ENCODE peak calls at places on chromosomes 16 and 17, in four cellular contexts. M is activated naive CD4-positive, alpha-beta T cell; B is Peyer's patch; V is GM03348. X is an unnamed sample.

GRCh38 chr16:73050115-73051099 is 2.5 kb upstream of the ZFHX3 start:
- DNase-seq in M (no peak), B (no peak), V (no peak), X (no peak)

GRCh38 chr16:85206472-85207356 is 94.4 kb upstream of the CIBAR2 start:
- DNase-seq in M (no peak), B (peak; percentile 59), V (no peak), X (peak; percentile 64)

GRCh38 chr17:82734987-82735866 is at the start of gene FN3K:
- DNase-seq in M (no peak), B (peak; percentile 80), V (peak; percentile 89), X (peak; percentile 74)

GRCh38 chr16:683396-684066 is 603 bp downstream of the JMJD8 start:
- DNase-seq in M (no peak), B (no peak), V (no peak), X (no peak)

GRCh38 chr17:12789075-12789975 is at the start of gene ARHGAP44:
- DNase-seq in M (no peak), B (peak; percentile 81), V (peak; percentile 91), X (peak; percentile 76)

GRCh38 chr17:17398188-17398927 is 78.4 kb upstream of the MED9 start:
- DNase-seq in M (no peak), B (no peak), V (peak; percentile 81), X (no peak)

GRCh38 chr16:23947838-23948237 is 112.1 kb downstream of the PRKCB start:
- DNase-seq in M (no peak), B (no peak), V (no peak), X (no peak)

GRCh38 chr17:42522798-42523278 is 13.2 kb upstream of the NAGLU start:
- DNase-seq in M (no peak), B (no peak), V (no peak), X (no peak)

GRCh38 chr17:3969963-3970362 is 5.7 kb upstream of the ATP2A3 start:
- DNase-seq in M (no peak), B (no peak), V (no peak), X (no peak)

GRCh38 chr16:85448557-85449194 is 164.4 kb upstream of the GSE1 start:
- DNase-seq in M (no peak), B (peak; percentile 75), V (no peak), X (peak; percentile 81)

GRCh38 chr16:69223882-69224281 is 36.9 kb downstream of the SNTB2 start:
- DNase-seq in M (no peak), B (no peak), V (peak; percentile 19), X (no peak)

GRCh38 chr17:72462814-72463213 is 342.0 kb downstream of the SOX9 start:
- DNase-seq in M (no peak), B (peak; percentile 15), V (no peak), X (no peak)

GRCh38 chr16:15507299-15507958 is 73.0 kb downstream of the BMERB1 start:
- DNase-seq in M (no peak), B (no peak), V (peak; percentile 77), X (no peak)

GRCh38 chr17:45857977-45858708 is 13.5 kb downstream of the SPPL2C start:
- DNase-seq in M (no peak), B (no peak), V (no peak), X (no peak)

X was measured in right lobe of liver.